ENCODE peak calls at places on chromosomes 13 and 19, in seven cellular contexts. R, E, Y, F, I, S and C are unnamed samples.

GRCh38 chr19:8262431-8262830 is 45.7 kb downstream of the CD320 start:
- DNase-seq in R (no peak), E (no peak), Y (no peak), F (no peak), I (no peak), S (no peak), C (no peak)

GRCh38 chr13:32811297-32811800 is 204.9 kb upstream of the KL start:
- DNase-seq in R (no peak), E (no peak), Y (no peak), F (no peak), I (no peak), S (no peak), C (peak)

GRCh38 chr13:42970824-42971669 is 21.0 kb downstream of the EPSTI1 start:
- DNase-seq in R (peak), E (peak), Y (no peak), F (peak), I (no peak), S (peak), C (no peak)

GRCh38 chr19:16771618-16772017 is 52.0 kb downstream of the NWD1 start:
- DNase-seq in R (peak), E (peak), Y (peak), F (peak), I (peak), S (peak), C (peak)

GRCh38 chr19:5536337-5536894 is 31.3 kb downstream of the TINCR start:
- DNase-seq in R (peak), E (peak), Y (no peak), F (peak), I (no peak), S (peak), C (no peak)

GRCh38 chr19:38229585-38230073 is 5.6 kb upstream of the DPF1 start:
- DNase-seq in R (peak), E (peak), Y (no peak), F (peak), I (no peak), S (peak), C (peak)

GRCh38 chr13:51283361-51283760 is 56.1 kb upstream of the SERPINE3 start:
- DNase-seq in R (no peak), E (no peak), Y (no peak), F (no peak), I (no peak), S (no peak), C (no peak)

GRCh38 chr19:3324405-3324856 is 42.0 kb upstream of the NFIC start:
- DNase-seq in R (no peak), E (no peak), Y (peak), F (peak), I (no peak), S (peak), C (no peak)

GRCh38 chr13:80740076-80740475 is 399.1 kb upstream of the SPRY2 start:
- DNase-seq in R (peak), E (no peak), Y (no peak), F (no peak), I (no peak), S (no peak), C (no peak)

GRCh38 chr13:44417876-44418275 is 44.3 kb downstream of the SERP2 start:
- DNase-seq in R (no peak), E (no peak), Y (peak), F (no peak), I (no peak), S (no peak), C (no peak)

GRCh38 chr19:35346193-35347052 is 1.3 kb upstream of the FFAR1 start:
- DNase-seq in R (no peak), E (peak), Y (peak), F (no peak), I (no peak), S (no peak), C (no peak)

GRCh38 chr13:84377071-84377470 is 494.8 kb upstream of the SLITRK1 start:
- DNase-seq in R (no peak), E (no peak), Y (no peak), F (no peak), I (no peak), S (no peak), C (no peak)

DNA sequence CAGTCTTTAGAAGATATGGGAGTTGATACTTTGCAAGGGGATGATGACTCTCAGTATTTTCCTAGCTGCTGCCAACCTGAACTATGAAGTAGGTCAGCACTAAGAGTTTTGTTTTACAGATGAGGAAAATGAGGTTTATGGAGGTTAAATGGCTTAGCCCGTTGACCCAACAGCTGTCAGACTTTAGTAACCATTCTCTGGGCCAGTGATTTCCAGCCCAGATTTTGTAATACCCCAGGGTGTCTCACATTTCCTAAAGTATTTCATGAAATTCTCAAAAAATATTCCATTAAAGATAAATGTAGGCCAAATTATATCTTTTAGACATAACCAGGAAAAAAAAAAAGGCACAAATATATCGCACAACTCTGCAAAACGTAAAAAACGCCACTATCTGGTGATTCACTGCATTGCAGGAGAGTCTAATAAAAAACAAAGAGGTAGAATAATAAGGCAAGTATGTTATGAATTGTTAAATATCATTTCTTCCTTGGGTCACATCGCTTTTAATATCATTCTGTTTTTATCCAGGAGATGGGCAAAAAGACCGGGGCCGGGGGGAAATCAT is 112.5 kb downstream of the DACH1 start:
- DNase-seq in R (peak), E (no peak), Y (no peak), F (no peak), I (no peak), S (peak), C (no peak)
- TF ChIP-seq CTCF in R (peak), E (peak), Y (no peak), F (peak), I (no peak), S (peak), C (no peak)

GRCh38 chr19:17951151-17952040 is 15.5 kb upstream of the KCNN1 start:
- DNase-seq in R (no peak), E (no peak), Y (no peak), F (no peak), I (no peak), S (no peak), C (no peak)
- H3K4me3 ChIP-seq in R (no peak), E (no peak), Y (no peak), F (no peak), I (no peak), S (peak), C (no peak)

GRCh38 chr13:102724923-102725322 is 30.1 kb upstream of the METTL21C start:
- DNase-seq in R (peak), E (peak), Y (no peak), F (peak), I (no peak), S (no peak), C (peak)
- TF ChIP-seq CTCF in R (peak), E (peak), Y (no peak), F (peak), I (peak), S (peak), C (peak)

DNA sequence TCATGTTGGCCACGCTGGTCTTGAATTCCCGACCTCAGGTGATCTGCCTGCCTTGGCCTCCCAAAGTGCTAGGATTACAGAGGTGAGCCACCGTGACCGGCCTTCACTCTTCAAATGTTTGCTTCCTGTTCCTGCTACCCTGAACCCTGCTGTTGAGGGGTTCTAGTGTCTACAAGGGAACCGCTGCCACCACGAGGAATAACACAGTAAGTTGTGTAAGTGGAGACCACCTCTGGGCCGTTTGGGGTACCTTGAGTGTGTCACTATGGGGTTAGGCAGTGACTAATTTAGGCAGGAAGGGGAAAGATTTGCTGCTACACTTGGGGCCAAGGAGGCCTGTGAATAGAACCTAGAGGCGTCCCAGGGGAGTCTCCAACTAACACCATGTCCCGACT is 2.2 kb upstream of the MYADM start:
- DNase-seq in R (no peak), E (no peak), Y (no peak), F (no peak), I (no peak), S (no peak), C (no peak)
- H3K4me3 ChIP-seq in R (peak), E (no peak), Y (peak), F (peak), I (peak), S (peak), C (peak)

GRCh38 chr13:27556109-27556508 is 64.2 kb downstream of the LNX2 start:
- DNase-seq in R (peak), E (peak), Y (no peak), F (peak), I (no peak), S (no peak), C (peak)
- TF ChIP-seq CTCF in R (peak), E (no peak), Y (no peak), F (no peak), I (no peak), S (no peak), C (no peak)

GRCh38 chr19:55166530-55167268 is at the start of gene DNAAF3:
- DNase-seq in R (peak), E (peak), Y (peak), F (peak), I (peak), S (peak), C (peak)
- H3K4me3 ChIP-seq in R (peak), E (peak), Y (no peak), F (peak), I (peak), S (peak), C (peak)

DNA sequence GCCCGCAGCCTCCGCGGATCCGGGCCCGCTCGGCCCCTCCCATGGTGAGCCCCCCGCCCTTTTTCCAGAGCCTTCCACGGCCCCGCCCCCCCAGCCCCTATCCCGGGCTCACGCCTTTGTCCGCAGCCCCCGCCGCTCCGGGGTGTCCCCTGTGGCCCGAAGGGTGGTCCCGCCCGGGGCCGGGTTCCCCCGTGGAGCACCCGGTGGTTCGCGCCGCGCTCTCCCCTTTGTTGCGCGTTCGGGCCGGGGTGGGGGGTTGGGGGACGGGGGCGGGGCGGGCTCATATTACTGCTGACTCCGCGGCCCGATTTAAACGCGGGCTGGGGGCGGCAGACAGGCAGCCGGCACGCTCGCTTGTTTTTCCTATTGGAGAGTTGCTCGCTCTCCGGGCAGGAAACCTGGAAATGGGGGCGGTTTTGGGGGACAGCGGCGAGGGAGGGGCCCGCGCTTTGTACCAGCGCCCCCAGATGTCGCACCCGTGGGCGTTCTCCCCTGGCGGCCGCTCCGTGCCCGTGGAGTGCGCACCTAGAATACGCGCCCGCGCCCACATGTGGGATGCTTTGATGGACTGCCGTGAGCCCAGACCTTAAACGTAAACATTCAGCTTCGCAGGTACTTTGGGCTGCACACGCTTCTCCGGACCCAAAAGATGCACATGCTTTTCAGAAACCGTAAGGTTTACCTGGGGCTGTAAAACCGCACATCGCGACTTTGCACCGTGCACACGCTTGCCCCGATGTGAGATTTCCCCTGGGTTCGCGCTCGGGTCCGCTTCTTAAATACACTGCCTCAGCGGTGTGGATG is 699 bp downstream of the PTOV1 start:
- DNase-seq in R (no peak), E (no peak), Y (peak), F (no peak), I (no peak), S (peak), C (no peak)
- TF ChIP-seq CTCF in R (no peak), E (no peak), Y (no peak), F (no peak), I (no peak), S (no peak), C (no peak)